ENCODE peak calls at places on chromosomes 16 and 17, in eight cellular contexts. M is fibroblast of lung, C is AG04450, E is fibroblast of pulmonary artery, S is GM13976, H is left lung, F is HCT116, V is pancreas. B is an unnamed sample.

GRCh38 chr17:72390675-72391501 is 270.1 kb downstream of the SOX9 start:
- DNase-seq in E (peak; percentile 33), C (no peak), H (no peak), V (no peak), F (no peak), M (peak; percentile 84), S (no peak), B (no peak)

GRCh38 chr17:72392056-72393010 is 271.5 kb downstream of the SOX9 start:
- DNase-seq in V (no peak), M (peak; percentile 82), H (no peak), F (no peak), S (peak; percentile 43), E (peak; percentile 83), C (peak; percentile 73), B (no peak)

GRCh38 chr17:82357394-82357793 is 1.7 kb upstream of the TEX19 start:
- DNase-seq in C (no peak), F (no peak), M (no peak), V (peak; percentile 39), S (no peak), H (no peak), E (no peak), B (no peak)

GRCh38 chr17:27985736-27986394 is 56.6 kb upstream of the NLK start:
- DNase-seq in M (no peak), C (no peak), F (no peak), V (no peak), H (no peak), E (no peak), S (no peak), B (peak; percentile 33)

GRCh38 chr16:55668337-55669281 is 12.8 kb downstream of the SLC6A2 start:
- DNase-seq in E (peak; percentile 31), V (no peak), S (no peak), M (peak; percentile 15), F (no peak), C (no peak), H (no peak), B (no peak)

GRCh38 chr16:46889942-46890300 is 5.8 kb downstream of the GPT2 start:
- DNase-seq in E (no peak), C (no peak), S (no peak), V (no peak), H (no peak), M (no peak), F (no peak), B (no peak)

GRCh38 chr16:85004587-85005205 is 6.6 kb downstream of the ZDHHC7 start:
- DNase-seq in F (no peak), H (peak; percentile 56), S (no peak), M (peak; percentile 97), V (no peak), E (peak; percentile 81), C (peak; percentile 88), B (no peak)

GRCh38 chr16:70705056-70705455 is 19.2 kb upstream of the MTSS2 start:
- DNase-seq in C (no peak), M (peak; percentile 41), H (no peak), F (no peak), E (no peak), S (no peak), V (no peak), B (no peak)

GRCh38 chr16:82793550-82794244 is 166.9 kb downstream of the CDH13 start:
- DNase-seq in V (no peak), C (no peak), F (no peak), H (no peak), S (no peak), E (no peak), M (no peak), B (no peak)

GRCh38 chr16:82801361-82801760 is 174.6 kb downstream of the CDH13 start:
- DNase-seq in M (peak; percentile 72), C (no peak), S (no peak), V (no peak), H (no peak), E (no peak), F (no peak), B (no peak)

GRCh38 chr16:82792704-82793103 is 165.9 kb downstream of the CDH13 start:
- DNase-seq in E (no peak), S (no peak), V (peak; percentile 29), H (no peak), C (no peak), F (no peak), M (no peak), B (no peak)

DNA sequence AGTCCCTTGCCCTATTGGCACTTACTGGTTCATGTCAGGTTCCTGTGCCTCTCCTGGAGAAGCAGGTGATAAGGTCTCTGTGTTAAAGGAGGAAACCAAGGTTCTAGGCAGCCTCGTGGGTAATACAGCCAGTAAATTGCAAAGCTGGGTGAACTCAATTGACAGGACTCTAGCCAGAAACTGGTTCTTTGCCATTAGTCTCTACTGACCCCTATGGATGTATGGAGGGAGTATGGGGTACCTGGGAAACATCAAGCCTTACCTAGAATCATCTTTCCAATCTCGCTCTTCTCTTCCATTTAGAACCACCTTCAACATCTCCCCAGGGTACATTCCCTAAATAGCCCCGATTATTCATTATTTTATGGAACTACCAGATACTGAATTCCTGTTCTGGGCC is 169.3 kb downstream of the CDH13 start:
- DNase-seq in S (no peak), C (no peak), E (no peak), F (no peak), H (no peak), M (no peak), V (no peak), B (no peak)
- TF ChIP-seq CTCF in S (no peak), C (no peak), E (no peak), F (no peak), H (no peak), M (no peak), V (no peak), B (no peak)

GRCh38 chr17:67111808-67112207 is 67.5 kb downstream of the CACNG1 start:
- DNase-seq in M (no peak), S (no peak), C (no peak), H (no peak), E (no peak), F (no peak), V (no peak), B (no peak)

GRCh38 chr17:67119102-67119501 is 74.7 kb downstream of the CACNG1 start:
- DNase-seq in M (no peak), V (no peak), F (no peak), S (no peak), E (no peak), H (no peak), C (no peak), B (no peak)

GRCh38 chr17:67113481-67113880 is 69.1 kb downstream of the CACNG1 start:
- DNase-seq in C (no peak), S (no peak), H (no peak), V (no peak), F (no peak), E (no peak), M (no peak), B (no peak)

GRCh38 chr17:67111327-67111726 is 67.0 kb downstream of the CACNG1 start:
- DNase-seq in F (no peak), S (no peak), M (no peak), C (no peak), E (no peak), H (no peak), V (no peak), B (no peak)

DNA sequence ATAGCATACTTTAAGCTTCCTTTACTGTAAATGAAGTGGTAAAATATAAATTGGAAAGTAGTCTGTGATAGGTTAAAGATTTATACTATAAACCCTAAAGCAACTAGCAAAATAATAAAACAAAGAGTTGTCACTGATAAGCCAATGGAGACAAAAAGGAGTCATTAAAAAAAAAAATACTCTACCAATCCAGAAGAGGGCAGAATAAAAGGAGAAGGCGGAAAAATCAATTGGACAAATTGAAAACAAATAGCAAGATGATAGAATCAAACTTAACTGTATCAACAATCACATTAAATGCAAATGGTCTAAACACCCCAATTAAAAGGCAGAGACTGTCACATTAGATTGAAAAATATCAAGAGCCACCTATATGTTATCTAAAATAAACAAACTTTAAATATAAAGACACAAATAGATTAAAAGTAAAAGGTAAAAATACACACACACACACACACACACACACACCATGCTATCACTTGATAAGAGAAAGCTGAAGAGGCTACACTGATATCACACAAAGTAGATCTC is 71.8 kb downstream of the CACNG1 start:
- DNase-seq in F (no peak), V (no peak), H (no peak), M (no peak), C (no peak), S (no peak), E (no peak), B (no peak)
- TF ChIP-seq CTCF in F (peak; percentile 18), V (no peak), H (no peak), M (peak; percentile 2), C (no peak), S (no peak), E (no peak), B (no peak)

GRCh38 chr17:80986816-80987480 is 4.7 kb upstream of the CHMP6 start:
- DNase-seq in F (no peak), C (no peak), H (peak; percentile 55), E (no peak), V (no peak), S (no peak), M (no peak), B (no peak)

GRCh38 chr17:80982426-80982974 is 9.1 kb upstream of the CHMP6 start:
- DNase-seq in M (no peak), V (no peak), E (no peak), F (no peak), H (no peak), C (no peak), S (no peak), B (no peak)

GRCh38 chr17:80983545-80983944 is 8.1 kb upstream of the CHMP6 start:
- DNase-seq in M (no peak), E (no peak), C (no peak), H (no peak), F (no peak), V (no peak), S (no peak), B (no peak)

GRCh38 chr17:80986046-80986445 is 5.6 kb upstream of the CHMP6 start:
- DNase-seq in C (no peak), H (no peak), V (no peak), F (no peak), S (no peak), E (no peak), M (no peak), B (no peak)

GRCh38 chr17:80984749-80985148 is 6.9 kb upstream of the CHMP6 start:
- DNase-seq in V (no peak), H (no peak), F (peak; percentile 88), E (peak; percentile 93), C (peak; percentile 90), M (peak; percentile 98), S (no peak), B (no peak)
- TF ChIP-seq CTCF in V (no peak), H (no peak), F (peak; percentile 35), E (peak; percentile 42), C (peak; percentile 52), M (peak; percentile 46), S (no peak), B (no peak)

GRCh38 chr16:1903220-1903574 is 15.0 kb downstream of the HS3ST6 start:
- DNase-seq in V (no peak), H (no peak), F (no peak), M (no peak), E (no peak), C (no peak), S (no peak), B (no peak)

GRCh38 chr16:1900452-1900774 is 17.8 kb downstream of the HS3ST6 start:
- DNase-seq in E (no peak), S (no peak), H (no peak), C (no peak), M (no peak), V (no peak), F (no peak), B (no peak)

GRCh38 chr16:1902547-1903219 is 15.5 kb downstream of the HS3ST6 start:
- DNase-seq in M (no peak), H (no peak), E (no peak), S (no peak), F (no peak), V (no peak), C (no peak), B (no peak)

GRCh38 chr16:1895949-1896675 is 22.1 kb downstream of the HS3ST6 start:
- DNase-seq in S (no peak), C (no peak), V (no peak), F (no peak), M (no peak), E (no peak), H (no peak), B (no peak)

GRCh38 chr16:1899641-1900451 is 18.4 kb downstream of the HS3ST6 start:
- DNase-seq in S (no peak), E (no peak), M (no peak), F (no peak), H (peak; percentile 54), V (peak; percentile 64), C (no peak), B (no peak)
- TF ChIP-seq CTCF in S (no peak), E (no peak), M (no peak), F (no peak), H (no peak), V (no peak), C (no peak), B (no peak)

B was measured in GM13977.